ENCODE peak calls at places on chromosomes 6 and 20, in four cellular contexts. U, Z, O and C are unnamed samples.

GRCh38 chr6:121504227-121504626 is 68.8 kb downstream of the GJA1 start:
- DNase-seq in O (peak), U (no peak), Z (no peak), C (peak)

GRCh38 chr6:155483858-155484257 is 28.2 kb upstream of the NOX3 start:
- DNase-seq in Z (no peak), O (peak), U (no peak), C (peak)

GRCh38 chr20:47868744-47869143 is 83.5 kb upstream of the SULF2 start:
- DNase-seq in O (no peak), Z (no peak), U (no peak), C (no peak)

GRCh38 chr6:157456524-157456829 is 75.5 kb downstream of the ZDHHC14 start:
- DNase-seq in U (no peak), O (no peak), Z (no peak), C (no peak)

GRCh38 chr6:136987526-136987925 is 57.2 kb downstream of the IL20RA start:
- DNase-seq in U (no peak), Z (no peak), O (peak), C (peak)

GRCh38 chr6:161837854-161838253 is 564.0 kb upstream of the AGPAT4 start:
- DNase-seq in O (peak), Z (no peak), U (no peak), C (no peak)

GRCh38 chr6:37547564-37548061 is 47.9 kb upstream of the CCDC167 start:
- DNase-seq in U (no peak), Z (no peak), O (peak), C (peak)

GRCh38 chr6:41707565-41708200 is 27.7 kb downstream of the TFEB start:
- DNase-seq in O (no peak), U (peak), Z (no peak), C (no peak)

GRCh38 chr20:37729452-37729851 is 35.6 kb downstream of the CTNNBL1 start:
- DNase-seq in U (no peak), Z (no peak), O (no peak), C (no peak)

GRCh38 chr20:42430059-42430458 is 759.6 kb downstream of the PTPRT start:
- DNase-seq in U (no peak), Z (no peak), O (no peak), C (no peak)

GRCh38 chr6:3612341-3613041 is 139.0 kb downstream of the PXDC1 start:
- DNase-seq in U (no peak), Z (no peak), O (peak), C (peak)

GRCh38 chr6:118537579-118537978 is 10.5 kb upstream of the PLN start:
- DNase-seq in U (no peak), Z (no peak), O (no peak), C (no peak)

GRCh38 chr6:912871-913663 is 220.1 kb upstream of the EXOC2 start:
- DNase-seq in U (no peak), Z (peak), O (peak), C (peak)

GRCh38 chr6:31585531-31585930 is 546 bp upstream of the LST1 start:
- DNase-seq in Z (no peak), O (no peak), U (no peak), C (no peak)

GRCh38 chr6:70210462-70210861 is 92.4 kb downstream of the COL9A1 start:
- DNase-seq in U (no peak), Z (no peak), O (peak), C (peak)

GRCh38 chr6:47016236-47016635 is 25.9 kb downstream of the ADGRF1 start:
- DNase-seq in O (no peak), Z (no peak), U (no peak), C (no peak)

DNA sequence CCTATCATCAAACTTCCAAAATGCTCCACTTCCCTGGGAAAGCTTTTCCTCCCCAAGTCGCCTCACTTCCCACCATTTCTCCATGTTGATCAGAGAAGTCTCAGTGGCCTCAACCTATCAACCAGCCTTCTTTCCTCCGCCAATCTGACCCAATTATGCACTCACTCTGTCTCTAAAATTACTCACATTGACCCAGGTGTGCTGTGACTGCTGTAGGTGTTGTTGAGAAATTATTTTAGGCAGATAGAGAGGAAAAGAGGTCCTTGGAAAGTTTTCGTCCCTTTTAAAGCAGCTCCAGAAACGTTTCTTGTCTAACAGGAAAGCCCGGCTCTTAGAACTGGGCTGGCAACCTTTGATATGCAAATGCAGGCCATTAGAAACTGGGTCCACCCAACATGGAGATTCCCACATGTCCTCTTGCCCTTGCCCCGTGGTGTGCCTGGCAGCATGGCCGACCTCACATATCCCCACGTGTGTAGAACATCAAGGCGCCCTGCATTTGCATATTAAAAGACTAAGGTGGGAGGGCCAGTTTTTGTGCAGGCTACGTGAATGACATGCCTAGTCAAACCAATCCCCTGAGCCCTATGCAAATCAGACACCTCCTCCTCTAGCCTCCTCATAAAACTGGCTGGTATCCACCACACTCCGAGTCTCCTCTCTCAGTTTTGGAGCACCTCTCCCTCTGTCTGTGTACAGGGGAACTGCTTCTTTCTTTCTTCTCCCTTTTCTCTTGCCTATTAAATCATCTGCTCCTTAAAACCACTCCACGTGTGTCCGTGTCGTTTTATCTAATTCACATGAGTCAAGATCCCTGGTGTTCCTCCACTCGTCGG is 12.9 kb downstream of the IPCEF1 start:
- DNase-seq in Z (peak), U (no peak), O (peak), C (peak)
- H3K4me3 ChIP-seq in Z (peak), U (no peak), O (peak), C (peak)

GRCh38 chr6:67212584-67212983 is 1422.5 kb upstream of the ADGRB3 start:
- DNase-seq in Z (no peak), U (no peak), O (no peak), C (no peak)
- TF ChIP-seq CTCF in Z (no peak), U (no peak), O (no peak), C (no peak)

GRCh38 chr6:56656466-56656865 is 13.8 kb upstream of the DST start:
- DNase-seq in O (no peak), U (no peak), Z (no peak), C (no peak)

GRCh38 chr6:56652994-56653393 is 10.3 kb upstream of the DST start:
- DNase-seq in Z (no peak), U (no peak), O (peak), C (peak)

GRCh38 chr6:56657364-56657763 is 14.7 kb upstream of the DST start:
- DNase-seq in U (no peak), O (no peak), Z (no peak), C (no peak)

GRCh38 chr6:56655250-56655649 is 12.6 kb upstream of the DST start:
- DNase-seq in O (no peak), Z (no peak), U (no peak), C (no peak)

GRCh38 chr6:56655996-56656395 is 13.3 kb upstream of the DST start:
- DNase-seq in O (no peak), U (no peak), Z (no peak), C (no peak)
- H3K4me3 ChIP-seq in O (no peak), U (no peak), Z (no peak), C (no peak)

DNA sequence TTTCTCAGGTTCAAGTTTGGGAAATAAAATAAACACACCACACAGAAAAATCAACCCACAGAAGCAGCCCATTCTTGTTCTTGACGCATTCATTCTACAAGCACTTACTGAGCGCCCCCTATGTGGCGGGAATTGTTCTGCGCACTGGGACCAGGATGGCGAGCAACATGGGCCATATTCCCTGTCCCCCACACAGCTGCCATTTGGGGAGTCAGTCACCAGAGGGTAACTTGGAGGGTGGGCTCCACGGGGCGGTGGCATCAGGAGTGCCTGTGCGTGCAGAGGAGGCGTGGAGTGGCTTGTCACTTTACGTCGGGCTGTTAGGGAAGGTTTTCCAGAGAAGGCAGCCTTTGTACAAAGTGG is 185.0 kb upstream of the PDE10A start:
- DNase-seq in U (no peak), Z (no peak), O (no peak), C (no peak)
- TF ChIP-seq CTCF in U (peak), Z (no peak), O (no peak), C (no peak)

DNA sequence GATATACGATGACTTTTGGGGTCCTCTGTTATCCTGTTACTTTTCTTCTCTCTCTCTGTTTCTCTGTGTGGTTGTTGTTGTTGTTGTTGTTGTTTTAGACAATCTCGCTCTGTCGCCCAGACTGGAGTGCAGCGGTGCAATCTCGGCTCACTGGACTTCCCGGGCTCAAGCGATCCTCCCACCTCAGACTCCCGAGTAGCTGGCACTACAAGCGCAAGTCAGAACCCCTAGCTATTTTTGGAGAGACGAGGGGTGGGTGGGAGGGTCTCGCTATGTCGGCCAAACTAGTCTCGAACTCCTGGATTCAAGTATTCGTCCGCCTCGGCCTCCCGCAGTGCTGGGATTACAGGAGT is 19.1 kb upstream of the ABT1 start:
- DNase-seq in Z (no peak), O (no peak), U (no peak), C (no peak)
- H3K4me3 ChIP-seq in Z (peak), O (peak), U (peak), C (peak)

DNA sequence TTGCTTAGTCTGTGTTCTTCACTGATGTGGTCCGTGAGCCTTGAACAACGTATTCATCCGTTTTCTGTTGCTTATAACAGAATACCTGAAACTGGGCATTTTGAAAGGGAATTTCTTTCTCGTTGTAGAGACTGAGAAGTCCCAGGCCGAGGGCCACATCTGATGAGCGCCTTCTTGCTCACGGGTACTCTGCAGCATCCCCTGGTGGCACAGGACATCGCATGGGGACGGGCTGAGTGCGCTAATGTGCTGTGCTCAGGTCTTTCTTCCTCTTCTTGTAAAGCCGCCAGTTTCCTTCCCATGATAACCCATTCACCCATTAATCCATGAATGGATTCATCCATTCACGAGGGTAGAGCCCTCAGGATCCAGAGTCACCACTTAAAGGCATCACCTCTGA is 161.0 kb downstream of the NFATC2 start:
- DNase-seq in O (no peak), Z (no peak), U (no peak), C (no peak)
- TF ChIP-seq CTCF in O (no peak), Z (no peak), U (peak), C (no peak)